ENCODE peak calls at places on chromosomes 6 and 20, in seven cellular contexts. T is AG09319; C is brain microvascular endothelial cell; N is activated naive CD4-positive, alpha-beta T cell treated with anti-CD3 and anti-CD28 coated beads, Interleukin-2, amount 50 U/mL, for 72 hours; D is activated T-helper 1 cell treated with anti-CD3 and anti-CD28 coated beads, Interleukin-2, amount 50 U/mL, for 16 hours; R is fibroblast of villous mesenchyme; G is hippocampal formation. H is an unnamed sample.

GRCh38 chr20:37406010-37406998 is 60.4 kb downstream of the SRC start:
- DNase-seq in G (no peak), T (no peak), D (no peak), C (no peak), N (peak; percentile 52), R (peak; percentile 22), H (no peak)

GRCh38 chr20:21613512-21613911 is 92.0 kb upstream of the PAX1 start:
- DNase-seq in T (no peak), C (no peak), N (no peak), D (no peak), R (no peak), G (no peak), H (peak; percentile 22)

GRCh38 chr6:134979142-134979541 is 29.2 kb upstream of the ALDH8A1 start:
- DNase-seq in C (no peak), T (no peak), G (no peak), N (peak; percentile 53), D (no peak), R (no peak), H (no peak)

GRCh38 chr6:36692861-36693702 is 4.5 kb upstream of the RAB44 start:
- DNase-seq in D (no peak), N (no peak), G (no peak), C (no peak), T (no peak), R (no peak), H (no peak)

GRCh38 chr20:25054133-25054820 is 3.7 kb downstream of the ACSS1 start:
- DNase-seq in G (no peak), R (no peak), T (no peak), N (no peak), C (no peak), D (no peak), H (no peak)

GRCh38 chr6:8172510-8172909 is 70.2 kb upstream of the EEF1E1 start:
- DNase-seq in G (no peak), D (no peak), C (no peak), T (no peak), N (no peak), R (no peak), H (no peak)

GRCh38 chr20:59813126-59813947 is 120.1 kb downstream of the SYCP2 start:
- DNase-seq in C (no peak), N (no peak), R (no peak), T (no peak), D (no peak), G (no peak), H (peak; percentile 12)

GRCh38 chr6:111417181-111417585 is 65.8 kb downstream of the REV3L start:
- DNase-seq in N (no peak), T (no peak), G (peak; percentile 47), R (no peak), C (no peak), D (no peak), H (peak; percentile 25)

GRCh38 chr20:60695223-60695622 is 556.8 kb upstream of the CDH4 start:
- DNase-seq in T (peak; percentile 31), G (no peak), R (peak; percentile 36), D (no peak), N (peak; percentile 3), C (peak; percentile 43), H (no peak)

GRCh38 chr6:299050-299980 is 7.0 kb downstream of the DUSP22 start:
- DNase-seq in N (no peak), D (no peak), C (no peak), T (no peak), R (peak; percentile 13), G (no peak), H (no peak)

GRCh38 chr6:131117866-131118265 is 17.4 kb upstream of the AKAP7 start:
- DNase-seq in D (no peak), N (no peak), T (no peak), C (no peak), G (no peak), R (no peak), H (no peak)

GRCh38 chr6:121896363-121896762 is 460.9 kb downstream of the GJA1 start:
- DNase-seq in G (no peak), N (no peak), D (no peak), T (no peak), C (no peak), R (no peak), H (no peak)

GRCh38 chr20:5735845-5736530 is 14.2 kb upstream of the SHLD1 start:
- DNase-seq in D (no peak), R (peak; percentile 55), T (no peak), N (no peak), C (no peak), G (no peak), H (peak; percentile 45)

GRCh38 chr20:4729265-4729664 is 7.6 kb downstream of the PRND start:
- DNase-seq in D (no peak), T (no peak), C (no peak), N (no peak), G (no peak), R (no peak), H (no peak)

GRCh38 chr20:4814696-4815252 is 93.1 kb downstream of the PRND start:
- DNase-seq in T (no peak), D (no peak), C (no peak), G (peak; percentile 32), R (no peak), N (peak; percentile 49), H (no peak)

H was measured in colonic mucosa.